ENCODE peak calls at places on chromosomes 7 and 10, in four cellular contexts. T is SJCRH30, G is amygdala, I is nephron progenitor cell. W is an unnamed sample.

GRCh38 chr7:93889261-93889660 is 1.3 kb downstream of the TFPI2 start:
- DNase-seq in T (no peak), G (no peak), I (no peak), W (no peak)

GRCh38 chr10:58275908-58276307 is 6.9 kb downstream of the CISD1 start:
- DNase-seq in T (no peak), G (no peak), I (no peak), W (no peak)

GRCh38 chr7:54260868-54261475 is 281.2 kb upstream of the VSTM2A start:
- DNase-seq in T (no peak), G (no peak), I (no peak), W (no peak)

GRCh38 chr7:51276967-51277366 is 39.6 kb downstream of the COBL start:
- DNase-seq in T (no peak), G (no peak), I (no peak), W (no peak)

GRCh38 chr10:49296382-49296781 is 2.6 kb upstream of the C10orf71 start:
- DNase-seq in T (no peak), G (no peak), I (no peak), W (no peak)

GRCh38 chr10:21724695-21725371 is 190.8 kb downstream of the MLLT10 start:
- DNase-seq in T (peak; percentile 99), G (no peak), I (no peak), W (peak; percentile 51)

GRCh38 chr7:44881610-44882009 is 3.7 kb downstream of the PURB start:
- DNase-seq in T (peak; percentile 53), G (no peak), I (no peak), W (no peak)

GRCh38 chr7:36153571-36154097 is 580 bp downstream of the EEPD1 start:
- DNase-seq in T (no peak), G (no peak), I (no peak), W (no peak)

GRCh38 chr10:120217736-120218135 is 239.3 kb upstream of the PLPP4 start:
- DNase-seq in T (no peak), G (no peak), I (peak; percentile 9), W (no peak)

GRCh38 chr7:90692396-90692795 is 96.3 kb downstream of the CDK14 start:
- DNase-seq in T (peak; percentile 93), G (no peak), I (no peak), W (no peak)

GRCh38 chr10:89163265-89163995 is 43.7 kb downstream of the CH25H start:
- DNase-seq in T (no peak), G (no peak), I (no peak), W (peak; percentile 34)

GRCh38 chr7:34550996-34551395 is 107.0 kb upstream of the NPSR1 start:
- DNase-seq in T (no peak), G (no peak), I (no peak), W (no peak)

GRCh38 chr7:120714945-120715344 is 143.0 kb downstream of the TSPAN12 start:
- DNase-seq in T (no peak), G (no peak), I (no peak), W (no peak)

GRCh38 chr7:80145780-80146422 is 11.3 kb downstream of the GNAI1 start:
- DNase-seq in T (peak; percentile 64), G (no peak), I (no peak), W (no peak)

GRCh38 chr7:75054744-75055527 is 18.7 kb downstream of the RCC1L start:
- DNase-seq in T (no peak), G (no peak), I (no peak), W (peak; percentile 46)

GRCh38 chr7:135349746-135350145 is 116.1 kb downstream of the STRA8 start:
- DNase-seq in T (no peak), G (no peak), I (no peak), W (no peak)

GRCh38 chr7:92435542-92435941 is 11.7 kb upstream of the GATAD1 start:
- DNase-seq in T (no peak), G (no peak), I (no peak), W (no peak)

GRCh38 chr7:106367018-106367420 is 82.2 kb upstream of the NAMPT start:
- DNase-seq in T (peak; percentile 18), G (no peak), I (no peak), W (no peak)

GRCh38 chr10:133537551-133538545 is 10.7 kb downstream of the CYP2E1 start:
- DNase-seq in T (no peak), G (no peak), I (no peak), W (no peak)

GRCh38 chr7:72109566-72109965 is 302.6 kb downstream of the CALN1 start:
- DNase-seq in T (no peak), G (no peak), I (no peak), W (no peak)

GRCh38 chr7:8295638-8296361 is 33.8 kb upstream of the ICA1 start:
- DNase-seq in T (peak; percentile 89), G (no peak), I (peak; percentile 34), W (peak; percentile 2)

GRCh38 chr10:117537436-117537903 is 5.1 kb upstream of the EMX2 start:
- DNase-seq in T (peak; percentile 9), G (no peak), I (peak; percentile 78), W (no peak)

GRCh38 chr10:16519908-16520861 is 1.5 kb downstream of the C1QL3 start:
- DNase-seq in T (no peak), G (no peak), I (peak; percentile 32), W (no peak)

GRCh38 chr10:29329420-29329819 is 40.5 kb downstream of the LYZL1 start:
- DNase-seq in T (no peak), G (no peak), I (no peak), W (no peak)

GRCh38 chr7:41969713-41970112 is 266.8 kb upstream of the INHBA start:
- DNase-seq in T (no peak), G (no peak), I (no peak), W (no peak)

GRCh38 chr10:5737352-5737751 is 52.7 kb downstream of the TASOR2 start:
- DNase-seq in T (no peak), G (no peak), I (peak; percentile 23), W (no peak)

GRCh38 chr7:100003711-100004661 is 11.4 kb upstream of the ZKSCAN1 start:
- DNase-seq in T (peak; percentile 47), G (peak; percentile 6), I (no peak), W (peak; percentile 58)

GRCh38 chr10:127907411-127908105 is 655 bp downstream of the PTPRE start:
- DNase-seq in T (no peak), G (no peak), I (peak; percentile 47), W (no peak)

GRCh38 chr7:49771427-49772176 is 1.8 kb upstream of the VWC2 start:
- DNase-seq in T (no peak), G (no peak), I (no peak), W (no peak)

GRCh38 chr7:157831901-157832810 is 495.4 kb downstream of the DNAJB6 start:
- DNase-seq in T (no peak), G (no peak), I (no peak), W (peak; percentile 22)

GRCh38 chr7:4733936-4734528 is 41.4 kb upstream of the AP5Z1 start:
- DNase-seq in T (no peak), G (no peak), I (no peak), W (no peak)

W was measured in occipital lobe.